ENCODE peak calls at places on chromosome 5, in four cellular contexts. One of them, this sample, is unnamed.

GRCh38 chr5:148403344-148403743 is 19.6 kb downstream of the FBXO38 start:
- ATAC-seq in activated CD4-positive, CD25-positive, alpha-beta regulatory T cell treated with anti-CD3 and anti-CD28 coated beads, Interleukin-2, amount 50 U/mL, for 24 hours: no peak
- ATAC-seq in Right ventricle myocardium inferior: peak
- ATAC-seq in natural killer cell: peak
- ATAC-seq in this sample: no peak

GRCh38 chr5:14675865-14676300 is 11.4 kb downstream of the OTULIN start:
- ATAC-seq in natural killer cell: peak
- ATAC-seq in Right ventricle myocardium inferior: no peak
- ATAC-seq in activated CD4-positive, CD25-positive, alpha-beta regulatory T cell treated with anti-CD3 and anti-CD28 coated beads, Interleukin-2, amount 50 U/mL, for 24 hours: peak
- ATAC-seq in this sample: peak

GRCh38 chr5:137090151-137090550 is 409.0 kb downstream of the SPOCK1 start:
- ATAC-seq in Right ventricle myocardium inferior: no peak
- ATAC-seq in natural killer cell: no peak
- ATAC-seq in activated CD4-positive, CD25-positive, alpha-beta regulatory T cell treated with anti-CD3 and anti-CD28 coated beads, Interleukin-2, amount 50 U/mL, for 24 hours: peak
- ATAC-seq in this sample: no peak

GRCh38 chr5:122701640-122702523 is 73.0 kb upstream of the SNX2 start:
- ATAC-seq in Right ventricle myocardium inferior: no peak
- ATAC-seq in activated CD4-positive, CD25-positive, alpha-beta regulatory T cell treated with anti-CD3 and anti-CD28 coated beads, Interleukin-2, amount 50 U/mL, for 24 hours: peak
- ATAC-seq in natural killer cell: no peak
- ATAC-seq in this sample: peak

GRCh38 chr5:132819468-132819867 is 6.4 kb downstream of the SOWAHA start:
- ATAC-seq in natural killer cell: no peak
- ATAC-seq in activated CD4-positive, CD25-positive, alpha-beta regulatory T cell treated with anti-CD3 and anti-CD28 coated beads, Interleukin-2, amount 50 U/mL, for 24 hours: no peak
- ATAC-seq in Right ventricle myocardium inferior: no peak
- ATAC-seq in this sample: no peak

GRCh38 chr5:160174780-160175437 is 54.4 kb upstream of the FABP6 start:
- ATAC-seq in activated CD4-positive, CD25-positive, alpha-beta regulatory T cell treated with anti-CD3 and anti-CD28 coated beads, Interleukin-2, amount 50 U/mL, for 24 hours: no peak
- ATAC-seq in Right ventricle myocardium inferior: no peak
- ATAC-seq in natural killer cell: no peak
- ATAC-seq in this sample: no peak

GRCh38 chr5:72857396-72857795 is 40.9 kb downstream of the TNPO1 start:
- ATAC-seq in Right ventricle myocardium inferior: no peak
- ATAC-seq in natural killer cell: no peak
- ATAC-seq in activated CD4-positive, CD25-positive, alpha-beta regulatory T cell treated with anti-CD3 and anti-CD28 coated beads, Interleukin-2, amount 50 U/mL, for 24 hours: no peak
- ATAC-seq in this sample: no peak

GRCh38 chr5:171840066-171840465 is 54.4 kb downstream of the SMIM23 start:
- ATAC-seq in natural killer cell: no peak
- ATAC-seq in activated CD4-positive, CD25-positive, alpha-beta regulatory T cell treated with anti-CD3 and anti-CD28 coated beads, Interleukin-2, amount 50 U/mL, for 24 hours: no peak
- ATAC-seq in Right ventricle myocardium inferior: no peak
- ATAC-seq in this sample: peak

GRCh38 chr5:95709967-95710650 is 21.0 kb upstream of the RHOBTB3 start:
- ATAC-seq in activated CD4-positive, CD25-positive, alpha-beta regulatory T cell treated with anti-CD3 and anti-CD28 coated beads, Interleukin-2, amount 50 U/mL, for 24 hours: no peak
- ATAC-seq in Right ventricle myocardium inferior: no peak
- ATAC-seq in natural killer cell: no peak
- ATAC-seq in this sample: no peak

GRCh38 chr5:57499262-57500050 is 16.8 kb upstream of the ACTBL2 start:
- ATAC-seq in natural killer cell: no peak
- ATAC-seq in Right ventricle myocardium inferior: peak
- ATAC-seq in activated CD4-positive, CD25-positive, alpha-beta regulatory T cell treated with anti-CD3 and anti-CD28 coated beads, Interleukin-2, amount 50 U/mL, for 24 hours: peak
- ATAC-seq in this sample: peak

GRCh38 chr5:82991678-82992323 is 85.4 kb downstream of the TMEM167A start:
- ATAC-seq in natural killer cell: no peak
- ATAC-seq in Right ventricle myocardium inferior: no peak
- ATAC-seq in activated CD4-positive, CD25-positive, alpha-beta regulatory T cell treated with anti-CD3 and anti-CD28 coated beads, Interleukin-2, amount 50 U/mL, for 24 hours: no peak
- ATAC-seq in this sample: no peak

GRCh38 chr5:159582756-159583523 is 252.7 kb upstream of the IL12B start:
- ATAC-seq in activated CD4-positive, CD25-positive, alpha-beta regulatory T cell treated with anti-CD3 and anti-CD28 coated beads, Interleukin-2, amount 50 U/mL, for 24 hours: peak
- ATAC-seq in natural killer cell: no peak
- ATAC-seq in Right ventricle myocardium inferior: no peak
- ATAC-seq in this sample: no peak

GRCh38 chr5:172910828-172911627 is 48.2 kb upstream of the RPL26L1 start:
- ATAC-seq in Right ventricle myocardium inferior: peak
- ATAC-seq in activated CD4-positive, CD25-positive, alpha-beta regulatory T cell treated with anti-CD3 and anti-CD28 coated beads, Interleukin-2, amount 50 U/mL, for 24 hours: peak
- ATAC-seq in natural killer cell: peak
- ATAC-seq in this sample: peak

GRCh38 chr5:132050136-132050535 is 10.3 kb upstream of the IL3 start:
- ATAC-seq in Right ventricle myocardium inferior: no peak
- ATAC-seq in natural killer cell: peak
- ATAC-seq in activated CD4-positive, CD25-positive, alpha-beta regulatory T cell treated with anti-CD3 and anti-CD28 coated beads, Interleukin-2, amount 50 U/mL, for 24 hours: no peak
- ATAC-seq in this sample: no peak

GRCh38 chr5:126031989-126032716 is 391.1 kb upstream of the GRAMD2B start:
- ATAC-seq in natural killer cell: no peak
- ATAC-seq in Right ventricle myocardium inferior: peak
- ATAC-seq in activated CD4-positive, CD25-positive, alpha-beta regulatory T cell treated with anti-CD3 and anti-CD28 coated beads, Interleukin-2, amount 50 U/mL, for 24 hours: no peak
- ATAC-seq in this sample: no peak

GRCh38 chr5:6236170-6236793 is 142.1 kb downstream of the MED10 start:
- ATAC-seq in natural killer cell: no peak
- ATAC-seq in activated CD4-positive, CD25-positive, alpha-beta regulatory T cell treated with anti-CD3 and anti-CD28 coated beads, Interleukin-2, amount 50 U/mL, for 24 hours: no peak
- ATAC-seq in Right ventricle myocardium inferior: no peak
- ATAC-seq in this sample: no peak

GRCh38 chr5:168943999-168944398 is 356.9 kb downstream of the SLIT3 start:
- ATAC-seq in Right ventricle myocardium inferior: peak
- ATAC-seq in activated CD4-positive, CD25-positive, alpha-beta regulatory T cell treated with anti-CD3 and anti-CD28 coated beads, Interleukin-2, amount 50 U/mL, for 24 hours: no peak
- ATAC-seq in natural killer cell: no peak
- ATAC-seq in this sample: no peak

GRCh38 chr5:109191153-109191558 is 218.6 kb downstream of the PJA2 start:
- ATAC-seq in Right ventricle myocardium inferior: no peak
- ATAC-seq in activated CD4-positive, CD25-positive, alpha-beta regulatory T cell treated with anti-CD3 and anti-CD28 coated beads, Interleukin-2, amount 50 U/mL, for 24 hours: peak
- ATAC-seq in natural killer cell: no peak
- ATAC-seq in this sample: no peak

GRCh38 chr5:151065609-151066008 is 15.2 kb downstream of the TNIP1 start:
- ATAC-seq in Right ventricle myocardium inferior: no peak
- ATAC-seq in activated CD4-positive, CD25-positive, alpha-beta regulatory T cell treated with anti-CD3 and anti-CD28 coated beads, Interleukin-2, amount 50 U/mL, for 24 hours: peak
- ATAC-seq in natural killer cell: no peak
- ATAC-seq in this sample: peak

GRCh38 chr5:135140805-135141204 is 106.8 kb upstream of the PITX1 start:
- ATAC-seq in activated CD4-positive, CD25-positive, alpha-beta regulatory T cell treated with anti-CD3 and anti-CD28 coated beads, Interleukin-2, amount 50 U/mL, for 24 hours: peak
- ATAC-seq in Right ventricle myocardium inferior: no peak
- ATAC-seq in natural killer cell: no peak
- ATAC-seq in this sample: no peak

GRCh38 chr5:41542183-41542582 is 31.8 kb upstream of the PLCXD3 start:
- ATAC-seq in Right ventricle myocardium inferior: peak
- ATAC-seq in natural killer cell: no peak
- ATAC-seq in activated CD4-positive, CD25-positive, alpha-beta regulatory T cell treated with anti-CD3 and anti-CD28 coated beads, Interleukin-2, amount 50 U/mL, for 24 hours: no peak
- ATAC-seq in this sample: no peak

GRCh38 chr5:87099246-87099914 is 168.3 kb upstream of the RASA1 start:
- ATAC-seq in natural killer cell: no peak
- ATAC-seq in Right ventricle myocardium inferior: no peak
- ATAC-seq in activated CD4-positive, CD25-positive, alpha-beta regulatory T cell treated with anti-CD3 and anti-CD28 coated beads, Interleukin-2, amount 50 U/mL, for 24 hours: no peak
- ATAC-seq in this sample: no peak

GRCh38 chr5:176675676-176676360 is 28.5 kb downstream of the TSPAN17 start:
- ATAC-seq in Right ventricle myocardium inferior: no peak
- ATAC-seq in natural killer cell: no peak
- ATAC-seq in activated CD4-positive, CD25-positive, alpha-beta regulatory T cell treated with anti-CD3 and anti-CD28 coated beads, Interleukin-2, amount 50 U/mL, for 24 hours: no peak
- ATAC-seq in this sample: no peak

GRCh38 chr5:12691330-12691729 is 787.1 kb upstream of the CTNND2 start:
- ATAC-seq in natural killer cell: no peak
- ATAC-seq in Right ventricle myocardium inferior: no peak
- ATAC-seq in activated CD4-positive, CD25-positive, alpha-beta regulatory T cell treated with anti-CD3 and anti-CD28 coated beads, Interleukin-2, amount 50 U/mL, for 24 hours: no peak
- ATAC-seq in this sample: no peak

GRCh38 chr5:88732181-88732633 is 150.8 kb downstream of the MEF2C start:
- ATAC-seq in activated CD4-positive, CD25-positive, alpha-beta regulatory T cell treated with anti-CD3 and anti-CD28 coated beads, Interleukin-2, amount 50 U/mL, for 24 hours: no peak
- ATAC-seq in natural killer cell: no peak
- ATAC-seq in Right ventricle myocardium inferior: peak
- ATAC-seq in this sample: no peak

GRCh38 chr5:165665735-165666400 is 2160.4 kb downstream of the MAT2B start:
- ATAC-seq in natural killer cell: no peak
- ATAC-seq in activated CD4-positive, CD25-positive, alpha-beta regulatory T cell treated with anti-CD3 and anti-CD28 coated beads, Interleukin-2, amount 50 U/mL, for 24 hours: no peak
- ATAC-seq in Right ventricle myocardium inferior: no peak
- ATAC-seq in this sample: no peak

GRCh38 chr5:32413466-32414263 is 30.9 kb downstream of the ZFR start:
- ATAC-seq in activated CD4-positive, CD25-positive, alpha-beta regulatory T cell treated with anti-CD3 and anti-CD28 coated beads, Interleukin-2, amount 50 U/mL, for 24 hours: no peak
- ATAC-seq in natural killer cell: no peak
- ATAC-seq in Right ventricle myocardium inferior: no peak
- ATAC-seq in this sample: no peak

GRCh38 chr5:84487963-84488362 is 103.3 kb upstream of the EDIL3 start:
- ATAC-seq in Right ventricle myocardium inferior: peak
- ATAC-seq in natural killer cell: no peak
- ATAC-seq in activated CD4-positive, CD25-positive, alpha-beta regulatory T cell treated with anti-CD3 and anti-CD28 coated beads, Interleukin-2, amount 50 U/mL, for 24 hours: no peak
- ATAC-seq in this sample: no peak

GRCh38 chr5:115168829-115169391 is 798 bp downstream of the TRIM36 start:
- ATAC-seq in Right ventricle myocardium inferior: peak
- ATAC-seq in natural killer cell: no peak
- ATAC-seq in activated CD4-positive, CD25-positive, alpha-beta regulatory T cell treated with anti-CD3 and anti-CD28 coated beads, Interleukin-2, amount 50 U/mL, for 24 hours: no peak
- ATAC-seq in this sample: no peak

GRCh38 chr5:72283358-72283757 is 36.7 kb downstream of the MRPS27 start:
- ATAC-seq in activated CD4-positive, CD25-positive, alpha-beta regulatory T cell treated with anti-CD3 and anti-CD28 coated beads, Interleukin-2, amount 50 U/mL, for 24 hours: no peak
- ATAC-seq in Right ventricle myocardium inferior: peak
- ATAC-seq in natural killer cell: no peak
- ATAC-seq in this sample: no peak

GRCh38 chr5:10590226-10591047 is 26.6 kb downstream of the ANKRD33B start:
- ATAC-seq in Right ventricle myocardium inferior: peak
- ATAC-seq in activated CD4-positive, CD25-positive, alpha-beta regulatory T cell treated with anti-CD3 and anti-CD28 coated beads, Interleukin-2, amount 50 U/mL, for 24 hours: no peak
- ATAC-seq in natural killer cell: no peak
- ATAC-seq in this sample: peak

GRCh38 chr5:106894964-106895363 is 775.8 kb downstream of the EFNA5 start:
- ATAC-seq in Right ventricle myocardium inferior: no peak
- ATAC-seq in natural killer cell: no peak
- ATAC-seq in activated CD4-positive, CD25-positive, alpha-beta regulatory T cell treated with anti-CD3 and anti-CD28 coated beads, Interleukin-2, amount 50 U/mL, for 24 hours: no peak
- ATAC-seq in this sample: no peak

GRCh38 chr5:40381676-40382363 is 297.9 kb upstream of the PTGER4 start:
- ATAC-seq in natural killer cell: no peak
- ATAC-seq in activated CD4-positive, CD25-positive, alpha-beta regulatory T cell treated with anti-CD3 and anti-CD28 coated beads, Interleukin-2, amount 50 U/mL, for 24 hours: peak
- ATAC-seq in Right ventricle myocardium inferior: no peak
- ATAC-seq in this sample: peak

GRCh38 chr5:139183502-139183901 is 14.7 kb downstream of the SIL1 start:
- ATAC-seq in activated CD4-positive, CD25-positive, alpha-beta regulatory T cell treated with anti-CD3 and anti-CD28 coated beads, Interleukin-2, amount 50 U/mL, for 24 hours: no peak
- ATAC-seq in Right ventricle myocardium inferior: no peak
- ATAC-seq in natural killer cell: no peak
- ATAC-seq in this sample: no peak

GRCh38 chr5:54870251-54870650 is 115.1 kb downstream of the ESM1 start:
- ATAC-seq in activated CD4-positive, CD25-positive, alpha-beta regulatory T cell treated with anti-CD3 and anti-CD28 coated beads, Interleukin-2, amount 50 U/mL, for 24 hours: no peak
- ATAC-seq in natural killer cell: no peak
- ATAC-seq in Right ventricle myocardium inferior: no peak
- ATAC-seq in this sample: no peak

GRCh38 chr5:177325868-177326381 is 14.2 kb upstream of the MXD3 start:
- ATAC-seq in activated CD4-positive, CD25-positive, alpha-beta regulatory T cell treated with anti-CD3 and anti-CD28 coated beads, Interleukin-2, amount 50 U/mL, for 24 hours: no peak
- ATAC-seq in natural killer cell: no peak
- ATAC-seq in Right ventricle myocardium inferior: no peak
- ATAC-seq in this sample: no peak